ENCODE peak calls at places on chromosomes 6 and 20, in nine cellular contexts. X is glomerular endothelial cell, Q is RPMI8226, M is neural crest cell, N is NCI-H748 treated with DMSO at 0.1 percent for 48 hours, D is foreskin fibroblast, K is germinal center, O is B cell, C is A549. T is an unnamed sample.

GRCh38 chr6:39426057-39426592 is 103.6 kb upstream of the KCNK16 start:
- DNase-seq in X (no peak), Q (no peak), M (no peak), N (no peak), D (peak; percentile 92), K (no peak), O (no peak), C (peak; percentile 8), T (no peak)

GRCh38 chr20:34300809-34301586 is 2.2 kb downstream of the AHCY start:
- DNase-seq in X (no peak), Q (peak; percentile 17), M (no peak), N (no peak), D (peak; percentile 37), K (no peak), O (no peak), C (no peak), T (no peak)

GRCh38 chr20:49706548-49707517 is 6.8 kb downstream of the B4GALT5 start:
- DNase-seq in X (no peak), Q (no peak), M (peak; percentile 8), N (no peak), D (no peak), K (no peak), O (no peak), C (peak; percentile 42), T (no peak)

GRCh38 chr6:44285552-44286284 is 15.5 kb downstream of the TMEM151B start:
- DNase-seq in X (no peak), Q (peak; percentile 57), M (no peak), N (no peak), D (peak; percentile 57), K (no peak), O (no peak), C (no peak), T (no peak)

GRCh38 chr6:170505306-170505705 is 47.8 kb downstream of the PSMB1 start:
- DNase-seq in X (no peak), Q (peak; percentile 10), M (no peak), N (no peak), D (no peak), K (no peak), O (no peak), C (no peak), T (no peak)

GRCh38 chr6:28603920-28604319 is 78.2 kb downstream of the GPX5 start:
- DNase-seq in X (no peak), Q (no peak), M (no peak), N (no peak), D (no peak), K (no peak), O (no peak), C (no peak), T (no peak)

GRCh38 chr6:143570147-143570853 is 58.8 kb upstream of the FUCA2 start:
- DNase-seq in X (no peak), Q (no peak), M (no peak), N (no peak), D (no peak), K (no peak), O (no peak), C (no peak), T (no peak)

GRCh38 chr20:2130062-2130591 is 28.5 kb downstream of the STK35 start:
- DNase-seq in X (no peak), Q (no peak), M (no peak), N (no peak), D (no peak), K (no peak), O (no peak), C (no peak), T (no peak)

GRCh38 chr6:157101166-157101565 is 222.2 kb downstream of the TMEM242 start:
- DNase-seq in X (no peak), Q (no peak), M (no peak), N (no peak), D (no peak), K (no peak), O (no peak), C (no peak), T (no peak)

GRCh38 chr6:2426561-2427340 is 181.3 kb upstream of the GMDS start:
- DNase-seq in X (no peak), Q (no peak), M (no peak), N (no peak), D (peak; percentile 61), K (no peak), O (no peak), C (no peak), T (no peak)

GRCh38 chr6:7787137-7787575 is 61.3 kb downstream of the BMP6 start:
- DNase-seq in X (no peak), Q (no peak), M (no peak), N (no peak), D (peak; percentile 62), K (no peak), O (no peak), C (no peak), T (no peak)

GRCh38 chr6:164014716-164015484 is 600.4 kb downstream of the QKI start:
- DNase-seq in X (no peak), Q (no peak), M (no peak), N (peak; percentile 75), D (no peak), K (no peak), O (no peak), C (no peak), T (no peak)

GRCh38 chr6:14431375-14432330 is 314.1 kb downstream of the CD83 start:
- DNase-seq in X (no peak), Q (no peak), M (no peak), N (no peak), D (no peak), K (no peak), O (no peak), C (no peak), T (no peak)

GRCh38 chr6:105786890-105787655 is 299.1 kb upstream of the PRDM1 start:
- DNase-seq in X (no peak), Q (no peak), M (no peak), N (no peak), D (no peak), K (no peak), O (no peak), C (no peak), T (no peak)

GRCh38 chr6:44246663-44247337 is at the start of gene HSP90AB1:
- DNase-seq in X (peak; percentile 81), Q (peak; percentile 98), M (peak; percentile 92), N (peak; percentile 97), D (peak; percentile 98), K (peak; percentile 95), O (peak; percentile 96), C (peak; percentile 72), T (peak; percentile 94)

GRCh38 chr6:128047989-128048388 is 147.1 kb upstream of the THEMIS start:
- DNase-seq in X (no peak), Q (no peak), M (no peak), N (no peak), D (no peak), K (no peak), O (no peak), C (no peak), T (no peak)

GRCh38 chr6:134908906-134909516 is 40.9 kb downstream of the ALDH8A1 start:
- DNase-seq in X (peak; percentile 68), Q (no peak), M (no peak), N (no peak), D (peak; percentile 98), K (no peak), O (no peak), C (peak; percentile 58), T (peak; percentile 58)

GRCh38 chr6:135534773-135535380 is 37.3 kb upstream of the AHI1 start:
- DNase-seq in X (no peak), Q (no peak), M (no peak), N (no peak), D (peak; percentile 25), K (no peak), O (no peak), C (no peak), T (no peak)

GRCh38 chr6:108029226-108029921 is 45.2 kb downstream of the OSTM1 start:
- DNase-seq in X (no peak), Q (no peak), M (no peak), N (no peak), D (no peak), K (no peak), O (no peak), C (no peak), T (no peak)

GRCh38 chr20:20549267-20549612 is 163.2 kb downstream of the RALGAPA2 start:
- DNase-seq in X (no peak), Q (no peak), M (no peak), N (peak; percentile 78), D (no peak), K (no peak), O (no peak), C (no peak), T (no peak)

GRCh38 chr6:84284428-84285033 is 57.1 kb upstream of the CEP162 start:
- DNase-seq in X (no peak), Q (no peak), M (no peak), N (peak; percentile 7), D (peak; percentile 24), K (no peak), O (no peak), C (no peak), T (no peak)

GRCh38 chr6:33787336-33787953 is 1.5 kb downstream of the LEMD2 start:
- DNase-seq in X (no peak), Q (no peak), M (no peak), N (no peak), D (peak; percentile 66), K (no peak), O (no peak), C (no peak), T (no peak)

GRCh38 chr6:170200458-170200891 is 90.4 kb downstream of the DLL1 start:
- DNase-seq in X (no peak), Q (no peak), M (no peak), N (no peak), D (no peak), K (no peak), O (no peak), C (no peak), T (no peak)

GRCh38 chr20:4025679-4026078 is 10.3 kb upstream of the RNF24 start:
- DNase-seq in X (no peak), Q (no peak), M (no peak), N (no peak), D (peak; percentile 54), K (no peak), O (no peak), C (no peak), T (no peak)